ENCODE peak calls at places on chromosomes 12 and 14, in eight cellular contexts. X is keratinocyte, N is GM13976, E is endothelial cell of umbilical vein, S is tibial artery, Z is heart right ventricle, A is right atrium auricular region, U is neural crest cell. W is an unnamed sample.

GRCh38 chr12:71472441-71472911 is 32.9 kb downstream of the LGR5 start:
- DNase-seq in N (no peak), X (no peak), A (no peak), Z (no peak), E (no peak), S (no peak), U (no peak), W (no peak)

GRCh38 chr14:55438066-55438683 is 2.2 kb downstream of the TBPL2 start:
- DNase-seq in Z (no peak), U (no peak), X (no peak), N (peak), S (no peak), A (no peak), E (peak), W (no peak)

GRCh38 chr12:92543359-92543758 is 159.4 kb upstream of the PLEKHG7 start:
- DNase-seq in U (no peak), A (no peak), Z (no peak), X (no peak), N (no peak), E (no peak), S (no peak), W (no peak)

GRCh38 chr12:122029620-122030426 is 8.1 kb downstream of the BCL7A start:
- DNase-seq in N (no peak), U (no peak), S (no peak), Z (peak), E (no peak), X (no peak), A (no peak), W (peak)

GRCh38 chr12:49664591-49665146 is 41.3 kb downstream of the PRPF40B start:
- DNase-seq in X (no peak), N (no peak), U (no peak), S (no peak), Z (no peak), A (no peak), E (peak), W (no peak)

GRCh38 chr12:94676011-94676709 is 25.8 kb upstream of the TMCC3 start:
- DNase-seq in X (no peak), E (peak), A (peak), S (peak), Z (no peak), U (no peak), N (peak), W (peak)

GRCh38 chr12:43104524-43104923 is 447.5 kb downstream of the ADAMTS20 start:
- DNase-seq in U (no peak), Z (no peak), X (no peak), A (no peak), N (no peak), S (no peak), E (no peak), W (no peak)

GRCh38 chr14:89672636-89673279 is 255.7 kb upstream of the FOXN3 start:
- DNase-seq in U (no peak), Z (peak), E (no peak), N (no peak), X (no peak), S (peak), A (no peak), W (peak)

GRCh38 chr12:124411291-124411878 is 116.5 kb downstream of the RFLNA start:
- DNase-seq in N (no peak), Z (no peak), S (peak), E (no peak), U (no peak), X (peak), A (peak), W (no peak)

GRCh38 chr14:61923348-61923747 is 161.1 kb downstream of the SNAPC1 start:
- DNase-seq in U (no peak), E (no peak), N (no peak), S (no peak), Z (no peak), X (no peak), A (no peak), W (no peak)

GRCh38 chr14:61927521-61927920 is 165.3 kb downstream of the SNAPC1 start:
- DNase-seq in E (no peak), X (peak), S (no peak), A (no peak), N (no peak), U (no peak), Z (no peak), W (no peak)

GRCh38 chr14:61925732-61926445 is 163.7 kb downstream of the SNAPC1 start:
- DNase-seq in S (no peak), X (no peak), Z (no peak), U (no peak), A (no peak), E (no peak), N (no peak), W (no peak)

GRCh38 chr14:61927015-61927414 is 164.8 kb downstream of the SNAPC1 start:
- DNase-seq in U (no peak), A (no peak), N (no peak), Z (no peak), S (no peak), E (no peak), X (peak), W (no peak)

GRCh38 chr14:61925043-61925442 is 162.8 kb downstream of the SNAPC1 start:
- DNase-seq in S (no peak), E (peak), X (no peak), U (no peak), N (peak), A (no peak), Z (no peak), W (no peak)
- TF ChIP-seq CTCF in S (no peak), E (no peak), X (peak), U (peak), N (peak), A (no peak), Z (no peak), W (no peak)

GRCh38 chr12:39692258-39692853 is 72.8 kb upstream of the ABCD2 start:
- DNase-seq in U (no peak), A (no peak), Z (no peak), N (peak), S (no peak), E (peak), X (no peak), W (no peak)
- TF ChIP-seq CTCF in U (peak), A (no peak), Z (peak), N (no peak), S (peak), E (no peak), X (peak), W (peak)

DNA sequence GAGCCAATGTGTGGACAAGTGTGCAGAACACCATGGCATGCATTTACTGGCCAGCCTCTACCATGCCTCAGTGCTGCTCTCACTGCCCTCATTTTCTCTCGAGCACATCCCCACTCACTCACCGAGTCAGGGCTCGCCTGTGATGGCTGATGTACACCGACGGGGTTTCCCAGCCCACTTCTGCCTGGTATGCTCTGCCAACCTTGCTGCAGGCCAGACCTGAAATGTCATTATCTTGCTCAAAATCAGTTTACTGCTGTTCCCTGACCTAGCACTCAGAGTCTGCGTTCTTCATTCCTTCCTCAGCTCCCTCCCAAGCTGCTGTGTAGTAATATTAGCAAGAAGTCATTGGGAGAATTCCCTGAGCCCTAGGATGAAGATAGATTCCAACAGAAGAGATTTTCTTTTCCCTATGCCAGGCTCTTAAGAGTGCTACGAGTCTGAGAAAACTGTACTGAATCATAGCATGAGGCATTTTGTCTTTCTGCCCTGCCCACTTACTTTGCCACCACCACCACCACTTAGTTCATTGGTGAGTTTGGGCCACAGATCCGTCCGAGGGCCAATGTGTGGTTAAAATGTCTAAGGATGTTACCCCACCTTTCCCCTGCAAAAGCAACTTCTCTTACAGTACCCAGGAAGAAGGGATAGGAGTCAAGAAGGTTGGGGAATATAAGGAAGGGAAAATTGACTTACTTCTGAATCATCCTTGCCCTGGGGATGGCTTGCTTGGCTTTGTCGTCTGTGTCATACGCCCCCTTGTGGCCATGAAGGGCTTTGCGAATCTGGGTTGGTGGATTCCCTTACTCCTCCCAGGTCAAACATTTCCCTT is 51.0 kb downstream of the BMAL2 start:
- DNase-seq in Z (peak), S (peak), E (peak), A (peak), X (peak), N (peak), U (peak), W (peak)
- TF ChIP-seq CTCF in Z (peak), S (peak), E (peak), A (peak), X (peak), N (peak), U (peak), W (peak)

GRCh38 chr14:22598099-22598895 is at the start of gene ABHD4:
- DNase-seq in U (peak), E (peak), N (peak), X (no peak), Z (peak), S (peak), A (peak), W (peak)
- TF ChIP-seq CTCF in U (no peak), E (no peak), N (no peak), X (no peak), Z (peak), S (no peak), A (no peak), W (no peak)

GRCh38 chr14:73392329-73393257 is 65.8 kb downstream of the NUMB start:
- DNase-seq in X (no peak), Z (no peak), E (no peak), A (no peak), U (no peak), S (no peak), N (peak), W (no peak)
- TF ChIP-seq CTCF in X (no peak), Z (no peak), E (no peak), A (no peak), U (no peak), S (no peak), N (no peak), W (no peak)

DNA sequence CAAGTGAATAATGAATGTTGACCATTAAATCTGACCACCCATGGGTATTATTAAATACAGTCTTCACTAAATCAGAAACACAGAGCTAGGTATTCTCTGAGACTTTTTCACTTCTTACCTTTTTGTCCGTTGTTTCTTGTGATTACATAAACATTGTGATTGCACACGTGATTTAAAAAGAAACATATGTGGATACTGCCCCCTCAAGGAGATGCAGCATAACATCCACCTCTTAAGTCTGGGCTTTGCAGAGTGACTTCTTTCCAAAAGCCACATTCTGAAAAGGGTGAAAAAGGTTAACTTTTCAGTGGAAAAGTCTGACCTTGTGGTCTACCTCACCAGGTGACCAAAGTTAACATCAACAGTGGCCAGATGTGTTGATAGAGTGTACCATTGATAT is 185.5 kb upstream of the FAR2 start:
- DNase-seq in S (no peak), E (peak), A (no peak), X (peak), Z (no peak), U (no peak), N (no peak), W (no peak)
- TF ChIP-seq CTCF in S (no peak), E (peak), A (no peak), X (peak), Z (peak), U (peak), N (no peak), W (peak)

GRCh38 chr14:58824796-58825195 is 187.0 kb downstream of the DACT1 start:
- DNase-seq in A (no peak), E (no peak), Z (no peak), X (no peak), N (no peak), S (no peak), U (no peak), W (no peak)

GRCh38 chr14:58828298-58828697 is 190.5 kb downstream of the DACT1 start:
- DNase-seq in U (no peak), X (no peak), S (no peak), Z (no peak), N (no peak), A (no peak), E (no peak), W (no peak)

GRCh38 chr14:58824106-58824505 is 186.3 kb downstream of the DACT1 start:
- DNase-seq in E (no peak), U (no peak), A (no peak), Z (no peak), X (no peak), N (no peak), S (no peak), W (no peak)

GRCh38 chr14:58829594-58829993 is 191.8 kb downstream of the DACT1 start:
- DNase-seq in U (no peak), X (no peak), Z (no peak), A (no peak), E (no peak), N (no peak), S (no peak), W (no peak)

DNA sequence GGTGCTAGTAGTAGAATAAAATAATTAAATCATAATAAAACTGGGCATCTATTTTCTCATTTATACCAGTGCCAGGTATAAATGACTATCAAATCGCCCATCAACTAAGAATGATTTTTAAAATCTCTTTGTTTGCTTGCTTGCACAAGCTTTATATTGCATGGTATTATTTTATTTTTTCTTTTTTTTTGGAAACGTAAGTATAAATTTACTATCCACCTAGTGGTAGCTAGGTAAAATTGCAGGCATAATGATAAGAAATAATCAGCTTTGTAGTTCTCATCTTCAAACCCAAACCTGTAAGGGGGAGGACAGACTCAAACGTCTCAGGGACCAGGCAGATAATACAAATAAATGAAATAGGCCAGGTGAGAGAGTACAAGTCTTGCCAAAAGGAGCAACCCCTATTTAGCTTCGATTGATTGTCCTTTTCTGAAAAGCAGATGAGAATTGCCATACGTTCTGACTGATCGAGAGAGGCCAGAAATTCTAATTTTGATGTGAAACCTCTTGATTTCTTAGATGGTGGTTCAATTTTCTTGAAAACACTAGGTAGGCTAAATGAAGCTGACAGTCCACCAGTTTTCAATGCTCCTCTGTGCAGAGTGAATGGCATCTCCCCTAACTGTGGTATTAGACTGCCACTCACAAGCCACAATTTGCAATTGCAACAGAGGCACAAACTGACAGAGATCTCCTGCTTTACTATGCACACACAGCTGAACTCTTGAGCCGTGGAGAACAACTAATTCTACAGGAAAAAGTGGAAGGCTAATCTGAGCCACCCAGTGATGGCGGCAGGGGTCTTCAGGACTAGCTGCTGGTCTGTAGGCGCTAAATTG is 189.3 kb downstream of the DACT1 start:
- DNase-seq in S (no peak), E (no peak), X (no peak), U (no peak), A (no peak), Z (no peak), N (no peak), W (no peak)
- TF ChIP-seq CTCF in S (no peak), E (no peak), X (peak), U (peak), A (no peak), Z (no peak), N (peak), W (peak)

GRCh38 chr12:27566159-27566558 is 42.2 kb downstream of the PPFIBP1 start:
- DNase-seq in S (no peak), U (no peak), E (no peak), A (no peak), N (no peak), Z (no peak), X (no peak), W (no peak)
- TF ChIP-seq CTCF in S (no peak), U (no peak), E (no peak), A (no peak), N (no peak), Z (peak), X (no peak), W (peak)

GRCh38 chr12:131387281-131388163 is 323.4 kb upstream of the SFSWAP start:
- DNase-seq in E (no peak), U (no peak), X (no peak), N (no peak), A (no peak), Z (no peak), S (no peak), W (no peak)
- TF ChIP-seq CTCF in E (no peak), U (no peak), X (no peak), N (no peak), A (no peak), Z (no peak), S (no peak), W (no peak)

GRCh38 chr14:94001501-94002396 is 4.6 kb downstream of the CCDC197 start:
- DNase-seq in A (no peak), E (peak), N (peak), S (peak), Z (peak), U (peak), X (no peak), W (peak)

GRCh38 chr14:94008234-94008633 is 11.1 kb downstream of the CCDC197 start:
- DNase-seq in E (no peak), U (no peak), X (no peak), S (no peak), N (no peak), A (no peak), Z (no peak), W (no peak)

GRCh38 chr14:94003397-94003796 is 6.3 kb downstream of the CCDC197 start:
- DNase-seq in U (no peak), X (no peak), S (no peak), E (no peak), Z (no peak), A (no peak), N (no peak), W (no peak)

GRCh38 chr14:94004015-94004414 is 6.9 kb downstream of the CCDC197 start:
- DNase-seq in A (no peak), U (no peak), S (no peak), E (no peak), N (no peak), Z (no peak), X (no peak), W (no peak)

DNA sequence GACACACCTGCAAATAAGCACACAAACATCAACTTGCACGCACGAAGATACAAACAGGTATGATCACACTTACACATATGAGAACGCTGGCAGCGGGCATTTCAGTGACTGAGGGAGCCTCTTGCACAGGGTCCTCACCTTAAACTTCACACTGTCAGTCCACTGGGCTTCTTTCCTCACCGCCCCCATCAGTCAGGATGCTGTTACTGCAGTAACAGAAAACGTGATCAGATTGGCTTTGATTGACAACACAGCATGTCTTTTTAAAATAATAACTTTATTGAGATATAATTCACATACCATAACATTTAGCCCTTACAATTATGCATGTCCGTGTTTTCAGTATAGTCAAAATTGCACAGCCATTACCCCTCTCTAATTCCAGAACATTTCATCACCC is 8.2 kb downstream of the CCDC197 start:
- DNase-seq in X (no peak), U (no peak), S (no peak), A (no peak), Z (no peak), E (no peak), N (peak), W (no peak)
- TF ChIP-seq CTCF in X (peak), U (peak), S (peak), A (peak), Z (peak), E (peak), N (no peak), W (peak)

W was measured in left ventricle myocardium inferior.